ENCODE peak calls at places on chromosome 1, in ten cellular contexts. Q, S, Z, D, M, I, G, A, B and O are unnamed samples.

GRCh38 chr1:16266411-16267118 is 29.6 kb upstream of the CPLANE2 start:
- DNase-seq in G (no peak), A (peak; percentile 77), I (no peak), S (no peak), M (peak; percentile 28), Z (no peak), B (no peak), Q (no peak), D (no peak), O (no peak)

GRCh38 chr1:19416145-19416544 is 69.2 kb downstream of the CAPZB start:
- DNase-seq in A (no peak), I (no peak), Q (no peak), B (no peak), Z (no peak), M (no peak), D (no peak), G (no peak), S (no peak), O (no peak)

GRCh38 chr1:16421201-16421600 is 16.0 kb downstream of the SPATA21 start:
- DNase-seq in Q (no peak), Z (no peak), I (no peak), G (no peak), B (no peak), S (no peak), A (no peak), D (no peak), M (no peak), O (no peak)

GRCh38 chr1:159996653-159997052 is 35.1 kb downstream of the PIGM start:
- DNase-seq in A (peak; percentile 73), D (no peak), G (no peak), M (no peak), B (peak; percentile 46), Q (no peak), Z (no peak), S (no peak), I (no peak), O (no peak)

GRCh38 chr1:17215545-17215890 is 10.6 kb downstream of the PADI1 start:
- DNase-seq in Z (no peak), I (no peak), Q (no peak), A (peak; percentile 29), B (no peak), D (no peak), G (no peak), S (no peak), M (no peak), O (no peak)

GRCh38 chr1:222064388-222065201 is 322.7 kb upstream of the DUSP10 start:
- DNase-seq in I (no peak), M (no peak), Z (no peak), Q (no peak), B (no peak), G (no peak), S (no peak), D (no peak), A (peak; percentile 68), O (no peak)

GRCh38 chr1:66291047-66291864 is 242.7 kb upstream of the SGIP1 start:
- DNase-seq in I (no peak), Q (no peak), S (no peak), A (no peak), B (no peak), D (no peak), Z (no peak), M (no peak), G (no peak), O (no peak)

GRCh38 chr1:243558556-243558955 is 291.5 kb downstream of the AKT3 start:
- DNase-seq in D (no peak), Q (no peak), G (no peak), I (no peak), M (no peak), B (no peak), Z (no peak), S (no peak), A (no peak), O (no peak)

GRCh38 chr1:197911172-197911856 is 5.9 kb upstream of the LHX9 start:
- DNase-seq in I (no peak), S (peak; percentile 75), M (peak; percentile 83), A (no peak), Q (no peak), G (no peak), B (no peak), D (no peak), Z (no peak), O (no peak)

GRCh38 chr1:238340989-238341388 is 450.3 kb upstream of the ZP4 start:
- DNase-seq in M (no peak), S (no peak), B (no peak), I (no peak), Z (no peak), A (no peak), D (no peak), Q (no peak), G (no peak), O (no peak)

GRCh38 chr1:57843760-57844159 is 419.9 kb upstream of the DAB1 start:
- DNase-seq in Q (no peak), B (no peak), S (no peak), G (no peak), D (no peak), A (peak; percentile 32), M (no peak), Z (no peak), I (no peak), O (no peak)

DNA sequence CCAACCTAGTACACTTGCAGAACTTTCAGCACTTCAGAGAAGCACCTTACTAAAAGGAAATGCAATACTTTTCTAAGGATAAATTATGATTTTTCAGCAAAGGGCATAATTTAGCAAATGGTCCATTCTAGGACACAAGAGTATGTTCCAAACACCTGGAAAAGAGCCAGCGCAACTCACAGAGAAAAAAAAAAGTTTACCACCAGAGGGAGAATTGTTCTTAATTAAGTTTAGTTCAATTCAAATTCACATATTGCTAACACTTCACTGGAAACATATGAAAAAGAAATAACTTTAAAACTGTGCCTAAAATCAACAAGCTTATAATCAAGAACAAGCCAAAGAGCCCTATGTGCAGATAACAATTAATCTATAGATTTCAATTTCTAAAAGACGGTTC is 338.1 kb downstream of the SEC16B start:
- DNase-seq in G (no peak), B (no peak), M (no peak), Z (no peak), Q (no peak), A (no peak), S (no peak), I (no peak), D (no peak), O (no peak)
- TF ChIP-seq CTCF in G (no peak), B (no peak), M (no peak), Z (no peak), Q (no peak), A (no peak), S (no peak), I (no peak), D (no peak), O (no peak)

DNA sequence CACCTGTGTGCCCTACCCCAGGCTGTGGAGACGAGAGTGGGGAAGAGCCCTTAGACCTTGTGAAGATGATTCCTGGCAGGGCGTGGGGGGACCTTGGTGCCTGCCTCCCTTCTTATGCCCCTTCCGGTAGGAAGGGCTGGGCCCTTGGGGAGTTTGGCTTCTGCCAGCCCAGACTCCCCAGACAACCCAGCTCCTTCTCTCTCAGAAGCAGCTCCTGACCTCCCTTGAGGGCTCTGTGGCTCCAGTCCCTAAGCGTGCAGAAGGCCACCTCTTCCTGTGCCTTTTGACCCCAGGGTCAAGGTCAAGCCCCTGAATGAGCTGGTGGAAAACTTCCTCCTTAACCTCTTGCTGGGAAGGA is 958 bp downstream of the RPS6KA1 start:
- DNase-seq in D (no peak), Q (no peak), I (no peak), Z (peak; percentile 32), M (no peak), B (peak; percentile 36), A (no peak), G (no peak), S (no peak), O (no peak)
- TF ChIP-seq CTCF in D (no peak), Q (no peak), I (no peak), Z (no peak), M (no peak), B (no peak), A (no peak), G (no peak), S (no peak), O (no peak)

GRCh38 chr1:100671604-100672003 is 47.9 kb upstream of the VCAM1 start:
- DNase-seq in Z (no peak), B (no peak), D (no peak), S (no peak), M (no peak), I (no peak), A (no peak), G (no peak), Q (no peak), O (no peak)
- TF ChIP-seq CTCF in Z (no peak), B (no peak), D (no peak), S (no peak), M (no peak), I (no peak), A (peak; percentile 36), G (no peak), Q (no peak), O (no peak)

GRCh38 chr1:234659538-234659937 is 49.6 kb upstream of the IRF2BP2 start:
- DNase-seq in I (no peak), B (no peak), M (peak; percentile 77), G (no peak), A (peak; percentile 81), Z (peak; percentile 54), D (no peak), S (no peak), Q (no peak), O (no peak)

GRCh38 chr1:234656070-234656875 is 46.3 kb upstream of the IRF2BP2 start:
- DNase-seq in A (no peak), I (no peak), D (no peak), G (no peak), S (peak; percentile 65), B (no peak), Q (no peak), M (no peak), Z (no peak), O (no peak)

GRCh38 chr1:234655328-234656069 is 45.5 kb upstream of the IRF2BP2 start:
- DNase-seq in G (no peak), A (no peak), S (peak; percentile 10), M (no peak), Q (no peak), B (no peak), I (no peak), D (no peak), Z (no peak), O (no peak)

GRCh38 chr1:234658143-234658542 is 48.2 kb upstream of the IRF2BP2 start:
- DNase-seq in M (peak; percentile 91), B (peak; percentile 73), S (peak; percentile 23), I (no peak), G (no peak), D (peak; percentile 80), Z (no peak), A (peak; percentile 21), Q (no peak), O (no peak)

DNA sequence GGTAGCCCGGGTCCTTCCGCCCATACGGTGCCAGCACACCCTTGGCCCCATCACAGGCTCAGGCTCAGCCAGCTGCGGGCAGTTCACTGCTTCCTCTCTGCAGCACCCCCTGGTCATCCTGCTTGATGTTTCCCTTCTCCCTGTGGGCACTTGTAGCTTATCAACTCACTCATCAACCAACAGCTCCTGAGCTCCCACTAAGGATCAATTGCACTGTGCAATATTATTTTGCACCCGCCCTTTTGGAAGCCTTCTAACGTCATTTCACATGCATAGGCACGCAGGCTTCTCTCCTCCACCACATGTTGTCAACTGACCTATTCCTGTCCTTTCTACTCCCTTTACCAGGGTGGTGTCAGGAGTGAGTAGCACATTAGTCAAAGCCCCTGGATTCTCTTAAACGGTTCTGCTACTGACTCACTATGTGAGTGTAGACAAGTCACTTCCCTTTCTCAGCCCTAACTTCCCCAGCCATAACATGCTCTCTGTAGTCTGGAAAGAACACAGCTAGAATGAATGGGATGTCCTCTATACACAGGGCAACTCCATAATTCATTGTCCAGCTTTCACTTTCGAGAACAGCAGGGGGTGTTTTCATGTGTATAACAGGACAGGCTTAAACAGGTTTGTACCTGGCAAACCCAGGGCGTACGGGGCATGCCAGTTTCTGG is 47.1 kb upstream of the IRF2BP2 start:
- DNase-seq in S (no peak), I (no peak), Q (no peak), D (no peak), A (peak; percentile 99), B (no peak), Z (no peak), M (peak; percentile 85), G (no peak), O (no peak)
- TF ChIP-seq CTCF in S (no peak), I (no peak), Q (no peak), D (no peak), A (peak; percentile 17), B (no peak), Z (no peak), M (no peak), G (no peak), O (no peak)